ENCODE peak calls at places on chromosomes 4 and X, in four cellular contexts. One of them, this sample, is unnamed.

GRCh38 chr4:189090174-189090814 is 850.4 kb upstream of the FRG1 start:
- DNase-seq in Peyer's patch: no peak
- DNase-seq in heart left ventricle: no peak
- DNase-seq in H54: no peak
- DNase-seq in this sample: no peak

GRCh38 chr4:72319596-72319995 is 249.4 kb downstream of the ADAMTS3 start:
- DNase-seq in heart left ventricle: no peak
- DNase-seq in Peyer's patch: no peak
- DNase-seq in H54: no peak
- DNase-seq in this sample: no peak

GRCh38 chrX:133412246-133412645 is 3.0 kb downstream of the GPC4 start:
- DNase-seq in heart left ventricle: no peak
- DNase-seq in Peyer's patch: no peak
- DNase-seq in H54: no peak
- DNase-seq in this sample: no peak

GRCh38 chr4:110009526-110009925 is 96.8 kb downstream of the EGF start:
- DNase-seq in H54: no peak
- DNase-seq in heart left ventricle: no peak
- DNase-seq in Peyer's patch: no peak
- DNase-seq in this sample: no peak

GRCh38 chr4:158778712-158779111 is 9.9 kb downstream of the FNIP2 start:
- DNase-seq in H54: no peak
- DNase-seq in heart left ventricle: no peak
- DNase-seq in Peyer's patch: no peak
- DNase-seq in this sample: no peak

GRCh38 chrX:151363316-151363715 is 33.7 kb upstream of the VMA21 start:
- DNase-seq in Peyer's patch: no peak
- DNase-seq in heart left ventricle: no peak
- DNase-seq in H54: no peak
- DNase-seq in this sample: no peak

GRCh38 chrX:31036895-31037294 is 34.9 kb downstream of the FTHL17 start:
- DNase-seq in H54: peak; percentile 2
- DNase-seq in Peyer's patch: peak; percentile 39
- DNase-seq in heart left ventricle: peak; percentile 28
- DNase-seq in this sample: no peak

GRCh38 chr4:150952167-150952845 is 62.8 kb downstream of the LRBA start:
- DNase-seq in H54: no peak
- DNase-seq in Peyer's patch: no peak
- DNase-seq in heart left ventricle: no peak
- DNase-seq in this sample: no peak

GRCh38 chr4:2971275-2971674 is 7.9 kb downstream of the GRK4 start:
- DNase-seq in heart left ventricle: no peak
- DNase-seq in Peyer's patch: no peak
- DNase-seq in H54: no peak
- DNase-seq in this sample: no peak

GRCh38 chr4:26001413-26001812 is 87.4 kb downstream of the SMIM20 start:
- DNase-seq in H54: no peak
- DNase-seq in Peyer's patch: no peak
- DNase-seq in heart left ventricle: no peak
- DNase-seq in this sample: no peak

GRCh38 chrX:154525606-154526490 is 9.8 kb upstream of the FAM3A start:
- DNase-seq in Peyer's patch: no peak
- DNase-seq in heart left ventricle: no peak
- DNase-seq in H54: no peak
- DNase-seq in this sample: no peak

GRCh38 chr4:8220661-8221446 is 21.8 kb downstream of the SH3TC1 start:
- DNase-seq in heart left ventricle: no peak
- DNase-seq in H54: no peak
- DNase-seq in Peyer's patch: no peak
- DNase-seq in this sample: no peak
- TF ChIP-seq POLR2A in heart left ventricle: no peak
- TF ChIP-seq POLR2A in H54: no peak
- TF ChIP-seq POLR2A in Peyer's patch: no peak
- TF ChIP-seq POLR2A in this sample: no peak

GRCh38 chr4:1578968-1579833 is 104.9 kb downstream of the FAM53A start:
- DNase-seq in H54: peak; percentile 88
- DNase-seq in heart left ventricle: peak; percentile 85
- DNase-seq in Peyer's patch: peak; percentile 81
- DNase-seq in this sample: peak; percentile 77
- TF ChIP-seq POLR2A in H54: peak; percentile 57
- TF ChIP-seq POLR2A in heart left ventricle: peak; percentile 31
- TF ChIP-seq POLR2A in Peyer's patch: no peak
- TF ChIP-seq POLR2A in this sample: no peak

GRCh38 chr4:118683513-118683912 is 1.7 kb upstream of the METTL14 start:
- DNase-seq in Peyer's patch: no peak
- DNase-seq in H54: no peak
- DNase-seq in heart left ventricle: no peak
- DNase-seq in this sample: no peak

GRCh38 chr4:118682928-118683327 is 2.3 kb upstream of the METTL14 start:
- DNase-seq in Peyer's patch: no peak
- DNase-seq in heart left ventricle: no peak
- DNase-seq in H54: no peak
- DNase-seq in this sample: no peak

GRCh38 chr4:118680808-118681207 is 4.4 kb upstream of the METTL14 start:
- DNase-seq in heart left ventricle: no peak
- DNase-seq in Peyer's patch: no peak
- DNase-seq in H54: no peak
- DNase-seq in this sample: no peak

GRCh38 chr4:118684873-118685811 is at the start of gene METTL14:
- DNase-seq in heart left ventricle: peak; percentile 93
- DNase-seq in H54: peak; percentile 41
- DNase-seq in Peyer's patch: peak; percentile 92
- DNase-seq in this sample: peak; percentile 56
- TF ChIP-seq POLR2A in heart left ventricle: peak; percentile 68
- TF ChIP-seq POLR2A in H54: no peak
- TF ChIP-seq POLR2A in Peyer's patch: peak; percentile 48
- TF ChIP-seq POLR2A in this sample: peak; percentile 80

GRCh38 chr4:76589402-76589801 is 154.4 kb downstream of the SHROOM3 start:
- DNase-seq in heart left ventricle: no peak
- DNase-seq in H54: no peak
- DNase-seq in Peyer's patch: no peak
- DNase-seq in this sample: no peak

GRCh38 chr4:76585897-76586360 is 150.9 kb downstream of the SHROOM3 start:
- DNase-seq in H54: peak; percentile 39
- DNase-seq in Peyer's patch: peak; percentile 94
- DNase-seq in heart left ventricle: peak; percentile 79
- DNase-seq in this sample: no peak

GRCh38 chr4:76590847-76591281 is 155.8 kb downstream of the SHROOM3 start:
- DNase-seq in heart left ventricle: no peak
- DNase-seq in H54: no peak
- DNase-seq in Peyer's patch: no peak
- DNase-seq in this sample: no peak

GRCh38 chr4:76589872-76590846 is 155.1 kb downstream of the SHROOM3 start:
- DNase-seq in Peyer's patch: peak; percentile 60
- DNase-seq in H54: peak; percentile 53
- DNase-seq in heart left ventricle: peak; percentile 52
- DNase-seq in this sample: no peak

GRCh38 chr4:76588268-76588667 is 153.2 kb downstream of the SHROOM3 start:
- DNase-seq in heart left ventricle: no peak
- DNase-seq in Peyer's patch: no peak
- DNase-seq in H54: no peak
- DNase-seq in this sample: no peak
- TF ChIP-seq POLR2A in heart left ventricle: no peak
- TF ChIP-seq POLR2A in Peyer's patch: no peak
- TF ChIP-seq POLR2A in H54: no peak
- TF ChIP-seq POLR2A in this sample: no peak

GRCh38 chrX:77174680-77175336 is 272.4 kb upstream of the FGF16 start:
- DNase-seq in heart left ventricle: peak; percentile 14
- DNase-seq in H54: no peak
- DNase-seq in Peyer's patch: no peak
- DNase-seq in this sample: no peak
- TF ChIP-seq POLR2A in heart left ventricle: no peak
- TF ChIP-seq POLR2A in H54: no peak
- TF ChIP-seq POLR2A in Peyer's patch: no peak
- TF ChIP-seq POLR2A in this sample: no peak

DNA sequence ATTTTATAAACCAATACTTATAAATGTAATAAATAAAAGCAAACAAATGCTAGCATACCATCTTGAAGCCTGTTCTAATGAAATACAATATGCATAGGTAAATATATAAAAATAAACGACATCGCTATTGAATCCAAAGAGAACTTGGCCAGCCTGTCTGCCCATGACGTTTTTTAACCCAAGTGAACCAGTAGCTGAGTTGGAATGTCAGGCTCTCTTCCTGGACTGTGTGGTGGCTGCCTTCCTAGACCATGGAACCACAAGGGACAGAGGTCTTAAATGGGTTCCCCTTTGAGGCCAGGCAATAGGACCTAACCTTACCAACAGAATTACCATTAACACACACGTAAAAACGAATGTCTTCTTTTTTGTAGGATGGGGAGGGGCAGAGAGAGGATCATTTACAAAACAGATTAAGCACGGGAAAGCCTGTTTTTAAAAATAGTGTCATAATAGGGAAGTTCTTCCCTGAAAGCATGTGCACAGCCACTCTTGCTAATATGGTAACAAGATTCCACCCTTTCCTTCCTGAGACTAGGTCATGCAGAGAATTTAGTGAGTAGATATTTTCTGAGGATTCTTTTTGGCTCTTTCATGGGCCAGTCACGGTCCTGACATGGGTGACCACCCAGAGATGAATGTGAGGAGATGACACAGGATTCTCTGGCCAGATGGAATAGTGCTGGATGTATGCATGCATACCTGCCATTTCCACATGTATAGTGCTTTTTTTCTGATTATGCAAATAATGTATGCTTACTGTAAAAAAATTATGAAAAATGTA is 69.4 kb upstream of the ACSL1 start:
- DNase-seq in heart left ventricle: no peak
- DNase-seq in Peyer's patch: no peak
- DNase-seq in H54: no peak
- DNase-seq in this sample: no peak
- TF ChIP-seq POLR2A in heart left ventricle: no peak
- TF ChIP-seq POLR2A in Peyer's patch: no peak
- TF ChIP-seq POLR2A in H54: no peak
- TF ChIP-seq POLR2A in this sample: no peak

GRCh38 chr4:140893939-140894338 is 137.8 kb upstream of the TBC1D9 start:
- DNase-seq in H54: no peak
- DNase-seq in Peyer's patch: no peak
- DNase-seq in heart left ventricle: no peak
- DNase-seq in this sample: no peak
- TF ChIP-seq POLR2A in H54: no peak
- TF ChIP-seq POLR2A in Peyer's patch: no peak
- TF ChIP-seq POLR2A in heart left ventricle: no peak
- TF ChIP-seq POLR2A in this sample: no peak

This sample was measured in GM12891.